ENCODE peak calls at places on chromosome 2, in nine cellular contexts. B, I, S, R, C, L, H, D and F are unnamed samples.

GRCh38 chr2:127705281-127706065 is 4.2 kb downstream of the SFT2D3 start:
- DNase-seq in B (no peak), I (no peak), S (no peak), R (no peak), C (no peak), L (no peak), H (no peak), D (no peak), F (no peak)

GRCh38 chr2:156190532-156190931 is 142.0 kb downstream of the NR4A2 start:
- DNase-seq in B (no peak), I (no peak), S (no peak), R (peak; percentile 58), C (no peak), L (no peak), H (no peak), D (no peak), F (no peak)

GRCh38 chr2:28582152-28582551 is 86.3 kb downstream of the PLB1 start:
- DNase-seq in B (no peak), I (no peak), S (no peak), R (no peak), C (no peak), L (no peak), H (no peak), D (no peak), F (no peak)

GRCh38 chr2:158921599-158922408 is 46.6 kb upstream of the TANC1 start:
- DNase-seq in B (peak; percentile 60), I (peak; percentile 13), S (no peak), R (no peak), C (no peak), L (no peak), H (no peak), D (no peak), F (no peak)

GRCh38 chr2:144324446-144325045 is 195.4 kb downstream of the ZEB2 start:
- DNase-seq in B (no peak), I (no peak), S (peak; percentile 24), R (no peak), C (no peak), L (no peak), H (no peak), D (no peak), F (no peak)

GRCh38 chr2:54984476-54984875 is 65.8 kb downstream of the RTN4 start:
- DNase-seq in B (no peak), I (no peak), S (peak; percentile 63), R (no peak), C (no peak), L (no peak), H (no peak), D (no peak), F (no peak)

GRCh38 chr2:16615687-16616615 is 49.7 kb downstream of the CYRIA start:
- DNase-seq in B (peak; percentile 41), I (no peak), S (no peak), R (no peak), C (no peak), L (no peak), H (no peak), D (no peak), F (no peak)

GRCh38 chr2:61210332-61210981 is 48.5 kb downstream of the C2orf74 start:
- DNase-seq in B (no peak), I (no peak), S (peak; percentile 78), R (no peak), C (no peak), L (no peak), H (no peak), D (no peak), F (no peak)

GRCh38 chr2:226052772-226053416 is 653.4 kb downstream of the NYAP2 start:
- DNase-seq in B (no peak), I (no peak), S (no peak), R (no peak), C (no peak), L (no peak), H (no peak), D (no peak), F (no peak)

GRCh38 chr2:32851777-32852439 is 94.8 kb upstream of the LTBP1 start:
- DNase-seq in B (no peak), I (no peak), S (no peak), R (no peak), C (no peak), L (no peak), H (no peak), D (no peak), F (no peak)

GRCh38 chr2:219252084-219252483 is 959 bp upstream of the TUBA4B start:
- DNase-seq in B (peak; percentile 33), I (no peak), S (no peak), R (peak; percentile 43), C (no peak), L (peak; percentile 40), H (no peak), D (peak; percentile 69), F (no peak)

GRCh38 chr2:23520256-23520655 is 135.3 kb downstream of the KLHL29 start:
- DNase-seq in B (peak; percentile 14), I (no peak), S (no peak), R (no peak), C (no peak), L (no peak), H (no peak), D (no peak), F (no peak)

GRCh38 chr2:202049840-202050239 is 16.2 kb downstream of the FZD7 start:
- DNase-seq in B (no peak), I (no peak), S (peak; percentile 36), R (no peak), C (no peak), L (no peak), H (no peak), D (no peak), F (no peak)

GRCh38 chr2:66537001-66537400 is 102.1 kb downstream of the MEIS1 start:
- DNase-seq in B (peak; percentile 48), I (peak; percentile 77), S (no peak), R (no peak), C (no peak), L (no peak), H (no peak), D (no peak), F (no peak)

GRCh38 chr2:170744248-170745002 is 25.8 kb upstream of the ERICH2 start:
- DNase-seq in B (no peak), I (no peak), S (no peak), R (no peak), C (no peak), L (no peak), H (no peak), D (peak; percentile 64), F (peak; percentile 68)

GRCh38 chr2:216302981-216303676 is 69.2 kb downstream of the MARCHF4 start:
- DNase-seq in B (no peak), I (no peak), S (peak; percentile 92), R (no peak), C (no peak), L (no peak), H (no peak), D (no peak), F (no peak)

GRCh38 chr2:58701688-58702301 is 460.7 kb upstream of the FANCL start:
- DNase-seq in B (no peak), I (no peak), S (no peak), R (no peak), C (no peak), L (no peak), H (no peak), D (no peak), F (no peak)

GRCh38 chr2:231786177-231786916 is at the start of gene COPS7B:
- DNase-seq in B (peak; percentile 82), I (peak; percentile 93), S (peak; percentile 82), R (peak; percentile 85), C (peak; percentile 78), L (peak; percentile 83), H (peak; percentile 62), D (peak; percentile 83), F (peak; percentile 76)
- TF ChIP-seq CTCF in B (peak; percentile 41), I (peak; percentile 74), S (peak; percentile 57), R (no peak), C (no peak), L (no peak), H (no peak), D (peak; percentile 60), F (peak; percentile 37)

GRCh38 chr2:121944072-121944829 is 188.8 kb downstream of the TSN start:
- DNase-seq in B (peak; percentile 32), I (no peak), S (peak; percentile 50), R (no peak), C (no peak), L (no peak), H (peak; percentile 27), D (no peak), F (no peak)
- H3K27ac ChIP-seq in B (no peak overlapping the region), I (no peak overlapping the region), S (no peak overlapping the region), R (no peak overlapping the region), C (no peak overlapping the region), L (no peak overlapping the region), H (no peak overlapping the region), D (peak overlapping the region; percentile 91), F (no peak overlapping the region)

GRCh38 chr2:46718797-46719196 is 196.8 kb downstream of the MCFD2 start:
- DNase-seq in B (no peak), I (no peak), S (no peak), R (no peak), C (no peak), L (no peak), H (no peak), D (no peak), F (no peak)
- H3K4me3 ChIP-seq in B (no peak overlapping the region), I (no peak overlapping the region), S (no peak overlapping the region), R (no peak overlapping the region), C (no peak overlapping the region), L (no peak overlapping the region), H (no peak overlapping the region), D (no peak overlapping the region), F (no peak overlapping the region)

GRCh38 chr2:110755494-110756078 is 23.2 kb downstream of the ACOXL start:
- DNase-seq in B (no peak), I (no peak), S (peak; percentile 7), R (no peak), C (no peak), L (no peak), H (no peak), D (no peak), F (no peak)
- TF ChIP-seq CTCF in B (peak; percentile 73), I (peak; percentile 75), S (peak; percentile 45), R (peak; percentile 55), C (peak; percentile 8), L (no peak), H (peak; percentile 57), D (peak; percentile 85), F (peak; percentile 60)

GRCh38 chr2:40317047-40317446 is 134.8 kb downstream of the SLC8A1 start:
- DNase-seq in B (no peak), I (no peak), S (peak; percentile 41), R (no peak), C (no peak), L (no peak), H (no peak), D (no peak), F (no peak)
- H3K27ac ChIP-seq in B (no peak overlapping the region), I (no peak overlapping the region), S (no peak overlapping the region), R (no peak overlapping the region), C (no peak overlapping the region), L (no peak overlapping the region), H (no peak overlapping the region), D (peak overlapping the region; percentile 6), F (no peak overlapping the region)

GRCh38 chr2:73203055-73203681 is 794 bp downstream of the NOTO start:
- DNase-seq in B (no peak), I (peak; percentile 34), S (peak; percentile 13), R (no peak), C (no peak), L (no peak), H (no peak), D (no peak), F (no peak)
- H3K4me3 ChIP-seq in B (peak overlapping the region; percentile 11), I (peak overlapping the region; percentile 31), S (no peak overlapping the region), R (no peak overlapping the region), C (no peak overlapping the region), L (peak overlapping the region; percentile 22), H (no peak overlapping the region), D (no peak overlapping the region), F (no peak overlapping the region)